ENCODE peak calls at places on chromosomes 3 and 15, in four cellular contexts. One of them, this sample, is unnamed.

GRCh38 chr3:55559651-55560423 is 72.7 kb upstream of the WNT5A start:
- DNase-seq in HepG2: no peak
- DNase-seq in K562: no peak
- DNase-seq in H1: no peak
- DNase-seq in this sample: no peak

GRCh38 chr15:76983588-76984379 is 11.1 kb upstream of the PSTPIP1 start:
- DNase-seq in HepG2: no peak
- DNase-seq in K562: no peak
- DNase-seq in H1: no peak
- DNase-seq in this sample: no peak

GRCh38 chr15:28260722-28261121 is 61.3 kb downstream of the HERC2 start:
- DNase-seq in H1: no peak
- DNase-seq in HepG2: no peak
- DNase-seq in K562: no peak
- DNase-seq in this sample: no peak

GRCh38 chr3:141455603-141456327 is 31.1 kb upstream of the RASA2 start:
- DNase-seq in K562: no peak
- DNase-seq in HepG2: no peak
- DNase-seq in H1: no peak
- DNase-seq in this sample: no peak

GRCh38 chr3:77325702-77326101 is 285.8 kb downstream of the ROBO2 start:
- DNase-seq in K562: no peak
- DNase-seq in H1: no peak
- DNase-seq in HepG2: no peak
- DNase-seq in this sample: no peak

GRCh38 chr3:193851416-193851815 is 258.4 kb downstream of the OPA1 start:
- DNase-seq in K562: peak
- DNase-seq in HepG2: no peak
- DNase-seq in H1: no peak
- DNase-seq in this sample: no peak

GRCh38 chr15:35023794-35024193 is 35.7 kb upstream of the ZNF770 start:
- DNase-seq in H1: no peak
- DNase-seq in K562: no peak
- DNase-seq in HepG2: no peak
- DNase-seq in this sample: no peak

GRCh38 chr3:23611737-23612295 is 193.9 kb upstream of the UBE2E1 start:
- DNase-seq in HepG2: no peak
- DNase-seq in H1: peak
- DNase-seq in K562: no peak
- DNase-seq in this sample: no peak

GRCh38 chr15:60757831-60758570 is 279.1 kb upstream of the ICE2 start:
- DNase-seq in HepG2: peak
- DNase-seq in K562: no peak
- DNase-seq in H1: no peak
- DNase-seq in this sample: no peak

GRCh38 chr15:22263738-22264137 is 183.4 kb downstream of the OR4M2 start:
- DNase-seq in HepG2: no peak
- DNase-seq in K562: no peak
- DNase-seq in H1: no peak
- DNase-seq in this sample: no peak

GRCh38 chr3:197748597-197749314 is 927 bp upstream of the FYTTD1 start:
- DNase-seq in HepG2: no peak
- DNase-seq in H1: no peak
- DNase-seq in K562: no peak
- DNase-seq in this sample: no peak

GRCh38 chr15:100601628-100602063 is 338 bp downstream of the LINS1 start:
- DNase-seq in K562: no peak
- DNase-seq in H1: no peak
- DNase-seq in HepG2: no peak
- DNase-seq in this sample: peak

GRCh38 chr3:52822363-52822762 is 8.1 kb downstream of the ITIH4 start:
- DNase-seq in K562: no peak
- DNase-seq in H1: no peak
- DNase-seq in HepG2: no peak
- DNase-seq in this sample: no peak

GRCh38 chr3:156576887-156577427 is 22.0 kb upstream of the SSR3 start:
- DNase-seq in K562: no peak
- DNase-seq in HepG2: no peak
- DNase-seq in H1: no peak
- DNase-seq in this sample: no peak

GRCh38 chr3:70231224-70231623 is 81.2 kb downstream of the MDFIC2 start:
- DNase-seq in H1: no peak
- DNase-seq in HepG2: no peak
- DNase-seq in K562: no peak
- DNase-seq in this sample: no peak

GRCh38 chr15:65655026-65655425 is 33.3 kb downstream of the SLC24A1 start:
- DNase-seq in K562: no peak
- DNase-seq in HepG2: peak
- DNase-seq in H1: no peak
- DNase-seq in this sample: no peak

GRCh38 chr15:42371125-42371524 is 11.8 kb downstream of the CAPN3 start:
- DNase-seq in K562: peak
- DNase-seq in H1: no peak
- DNase-seq in HepG2: peak
- DNase-seq in this sample: no peak

GRCh38 chr15:25850154-25851111 is 12.7 kb downstream of the ATP10A start:
- DNase-seq in K562: peak
- DNase-seq in HepG2: peak
- DNase-seq in H1: peak
- DNase-seq in this sample: peak

GRCh38 chr15:25171111-25171811 is 216.5 kb downstream of the SNRPN start:
- DNase-seq in HepG2: no peak
- DNase-seq in H1: peak
- DNase-seq in K562: no peak
- DNase-seq in this sample: no peak

GRCh38 chr3:19342428-19342827 is 194.1 kb downstream of the KCNH8 start:
- DNase-seq in K562: no peak
- DNase-seq in H1: no peak
- DNase-seq in HepG2: no peak
- DNase-seq in this sample: no peak

GRCh38 chr15:69394556-69395282 is 19.4 kb upstream of the KIF23 start:
- DNase-seq in K562: peak
- DNase-seq in H1: peak
- DNase-seq in HepG2: peak
- DNase-seq in this sample: peak

GRCh38 chr3:181886676-181887075 is 175.0 kb downstream of the SOX2 start:
- DNase-seq in HepG2: no peak
- DNase-seq in H1: no peak
- DNase-seq in K562: no peak
- DNase-seq in this sample: no peak

GRCh38 chr15:96327155-96327741 is 3.3 kb upstream of the NR2F2 start:
- DNase-seq in H1: no peak
- DNase-seq in HepG2: peak
- DNase-seq in K562: peak
- DNase-seq in this sample: peak

GRCh38 chr15:71316911-71317310 is 201.6 kb downstream of the THSD4 start:
- DNase-seq in HepG2: no peak
- DNase-seq in K562: no peak
- DNase-seq in H1: no peak
- DNase-seq in this sample: no peak
- TF ChIP-seq JUN in HepG2: no peak
- TF ChIP-seq JUN in K562: no peak
- TF ChIP-seq JUN in H1: no peak
- TF ChIP-seq JUN in this sample: no peak

GRCh38 chr15:80978685-80979084 is 10.9 kb downstream of the MESD start:
- DNase-seq in H1: no peak
- DNase-seq in HepG2: no peak
- DNase-seq in K562: peak
- DNase-seq in this sample: no peak
- TF ChIP-seq RNF2 in H1: no peak
- TF ChIP-seq RNF2 in HepG2: no peak
- TF ChIP-seq RNF2 in K562: no peak
- TF ChIP-seq RNF2 in this sample: no peak

GRCh38 chr3:125622381-125622788 is 27.1 kb upstream of the OSBPL11 start:
- DNase-seq in H1: no peak
- DNase-seq in HepG2: no peak
- DNase-seq in K562: no peak
- DNase-seq in this sample: no peak
- TF ChIP-seq JUN in H1: no peak
- TF ChIP-seq JUN in HepG2: no peak
- TF ChIP-seq JUN in K562: no peak
- TF ChIP-seq JUN in this sample: no peak

GRCh38 chr3:105235785-105236184 is 130.9 kb upstream of the ALCAM start:
- DNase-seq in K562: no peak
- DNase-seq in H1: no peak
- DNase-seq in HepG2: no peak
- DNase-seq in this sample: no peak

GRCh38 chr3:105228696-105229095 is 138.0 kb upstream of the ALCAM start:
- DNase-seq in K562: no peak
- DNase-seq in HepG2: no peak
- DNase-seq in H1: no peak
- DNase-seq in this sample: no peak

GRCh38 chr3:105238367-105238766 is 128.3 kb upstream of the ALCAM start:
- DNase-seq in H1: no peak
- DNase-seq in K562: no peak
- DNase-seq in HepG2: no peak
- DNase-seq in this sample: no peak

GRCh38 chr3:105232536-105232935 is 134.2 kb upstream of the ALCAM start:
- DNase-seq in H1: no peak
- DNase-seq in K562: no peak
- DNase-seq in HepG2: no peak
- DNase-seq in this sample: no peak

DNA sequence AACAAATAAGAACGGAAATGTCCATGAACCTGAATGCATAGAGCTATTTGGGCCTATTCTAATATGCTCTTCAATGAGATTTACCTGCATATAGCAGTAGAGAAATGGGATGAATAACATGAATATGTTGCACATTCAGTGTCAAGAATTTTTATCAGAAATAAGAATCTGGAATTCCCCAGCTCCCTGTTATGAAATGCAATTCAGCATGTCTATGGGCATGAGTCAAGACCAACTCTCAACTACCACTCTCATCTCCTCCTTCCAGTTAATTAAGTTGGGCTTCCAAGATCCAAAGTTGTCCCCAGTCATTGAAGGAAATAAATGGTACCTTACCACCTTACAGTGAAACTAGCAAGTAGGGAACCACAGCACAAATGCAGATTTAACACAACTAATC is 133.7 kb upstream of the ALCAM start:
- DNase-seq in K562: no peak
- DNase-seq in H1: no peak
- DNase-seq in HepG2: no peak
- DNase-seq in this sample: no peak
- TF ChIP-seq RNF2 in K562: no peak
- TF ChIP-seq RNF2 in H1: no peak
- TF ChIP-seq RNF2 in HepG2: no peak
- TF ChIP-seq RNF2 in this sample: no peak

GRCh38 chr15:74794970-74795349 is 13.1 kb downstream of the CSK start:
- DNase-seq in H1: no peak
- DNase-seq in HepG2: no peak
- DNase-seq in K562: no peak
- DNase-seq in this sample: no peak

GRCh38 chr15:74798388-74799254 is 14.0 kb upstream of the LMAN1L start:
- DNase-seq in K562: no peak
- DNase-seq in H1: no peak
- DNase-seq in HepG2: no peak
- DNase-seq in this sample: no peak

GRCh38 chr15:74794248-74794969 is 12.5 kb downstream of the CSK start:
- DNase-seq in K562: no peak
- DNase-seq in HepG2: no peak
- DNase-seq in H1: no peak
- DNase-seq in this sample: no peak

GRCh38 chr15:74793135-74794028 is 11.5 kb downstream of the CSK start:
- DNase-seq in HepG2: no peak
- DNase-seq in K562: peak
- DNase-seq in H1: no peak
- DNase-seq in this sample: no peak

GRCh38 chr15:74795961-74796625 is 14.2 kb downstream of the CSK start:
- DNase-seq in H1: no peak
- DNase-seq in HepG2: no peak
- DNase-seq in K562: no peak
- DNase-seq in this sample: no peak
- TF ChIP-seq JUN in H1: no peak
- TF ChIP-seq JUN in HepG2: no peak
- TF ChIP-seq JUN in K562: no peak
- TF ChIP-seq JUN in this sample: no peak

DNA sequence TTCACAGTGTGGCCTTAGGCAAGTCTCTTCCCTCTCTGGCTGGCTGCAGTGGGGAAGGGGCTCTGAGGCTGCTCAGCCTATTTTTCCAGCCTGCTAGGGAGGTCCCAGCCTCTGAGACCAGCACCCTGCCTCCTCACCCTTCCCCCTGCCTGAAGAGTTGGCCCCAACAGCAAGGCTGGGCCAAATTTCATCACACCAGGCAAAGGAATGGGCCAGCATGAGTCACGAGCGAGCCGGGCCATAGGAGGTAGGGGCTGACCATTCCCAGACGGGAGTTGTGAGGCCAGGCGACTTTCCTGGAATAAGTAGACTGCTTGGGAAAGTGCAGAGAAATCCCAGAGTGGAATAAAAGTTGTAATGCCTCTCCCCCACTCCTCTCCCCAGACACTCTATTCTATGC is 5.7 kb upstream of the FBLN2 start:
- DNase-seq in HepG2: no peak
- DNase-seq in H1: no peak
- DNase-seq in K562: no peak
- DNase-seq in this sample: peak
- TF ChIP-seq RNF2 in HepG2: no peak
- TF ChIP-seq RNF2 in H1: no peak
- TF ChIP-seq RNF2 in K562: no peak
- TF ChIP-seq RNF2 in this sample: no peak

DNA sequence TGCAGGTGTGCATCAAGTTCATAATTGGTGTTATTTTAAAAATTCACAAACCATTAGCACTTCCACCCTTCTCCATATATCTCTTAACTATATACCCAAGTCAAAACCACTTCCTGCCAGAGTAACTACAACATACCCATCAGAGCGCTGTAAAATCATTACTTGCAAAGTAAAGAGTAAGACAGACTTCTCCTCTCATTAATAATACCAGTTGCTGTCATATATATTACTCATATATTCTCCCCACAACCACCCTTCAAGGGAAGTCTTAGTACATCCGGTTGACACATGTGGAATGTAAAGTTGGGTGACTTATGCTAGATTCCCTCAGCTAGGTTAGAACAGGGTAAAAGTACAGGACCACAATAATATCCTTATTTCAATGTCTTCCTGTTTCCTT is 5.6 kb downstream of the TERC start:
- DNase-seq in H1: no peak
- DNase-seq in K562: no peak
- DNase-seq in HepG2: no peak
- DNase-seq in this sample: no peak
- TF ChIP-seq JUN in H1: no peak
- TF ChIP-seq JUN in K562: no peak
- TF ChIP-seq JUN in HepG2: no peak
- TF ChIP-seq JUN in this sample: no peak

GRCh38 chr3:72436863-72437592 is 411.2 kb downstream of the SHQ1 start:
- DNase-seq in H1: no peak
- DNase-seq in K562: no peak
- DNase-seq in HepG2: no peak
- DNase-seq in this sample: no peak
- TF ChIP-seq RNF2 in H1: no peak
- TF ChIP-seq RNF2 in K562: no peak
- TF ChIP-seq RNF2 in HepG2: no peak
- TF ChIP-seq RNF2 in this sample: no peak

GRCh38 chr3:160134964-160135363 is 90.3 kb upstream of the C3orf80 start:
- DNase-seq in HepG2: no peak
- DNase-seq in H1: no peak
- DNase-seq in K562: no peak
- DNase-seq in this sample: no peak
- TF ChIP-seq JUN in HepG2: no peak
- TF ChIP-seq JUN in H1: no peak
- TF ChIP-seq JUN in K562: no peak
- TF ChIP-seq JUN in this sample: no peak

This sample was measured in A549.